ENCODE peak calls at places on chromosomes 7 and 10, in ten cellular contexts. C, G, T, F, U, Q, W, S, Z and P are unnamed samples.

GRCh38 chr7:151814400-151814914 is 62.5 kb downstream of the PRKAG2 start:
- DNase-seq in C (no peak), G (peak), T (no peak), F (no peak), U (peak), Q (no peak), W (no peak), S (no peak), Z (no peak), P (no peak)

GRCh38 chr7:138837627-138838026 is 39.6 kb upstream of the ATP6V0A4 start:
- DNase-seq in C (no peak), G (no peak), T (no peak), F (no peak), U (peak), Q (no peak), W (no peak), S (no peak), Z (no peak), P (no peak)

GRCh38 chr10:70974351-70974901 is 86.1 kb upstream of the PCBD1 start:
- DNase-seq in C (no peak), G (peak), T (peak), F (no peak), U (peak), Q (no peak), W (no peak), S (peak), Z (peak), P (no peak)

GRCh38 chr10:12910835-12911234 is 90.7 kb downstream of the CCDC3 start:
- DNase-seq in C (no peak), G (no peak), T (no peak), F (no peak), U (no peak), Q (no peak), W (no peak), S (no peak), Z (no peak), P (no peak)

GRCh38 chr10:58241346-58241745 is 26.3 kb downstream of the IPMK start:
- DNase-seq in C (no peak), G (no peak), T (no peak), F (no peak), U (peak), Q (no peak), W (no peak), S (no peak), Z (no peak), P (no peak)

GRCh38 chr10:63576501-63576900 is 55.3 kb downstream of the REEP3 start:
- DNase-seq in C (no peak), G (no peak), T (no peak), F (no peak), U (no peak), Q (no peak), W (no peak), S (no peak), Z (no peak), P (no peak)

GRCh38 chr10:62980697-62981495 is 152.2 kb upstream of the NRBF2 start:
- DNase-seq in C (no peak), G (peak), T (no peak), F (no peak), U (no peak), Q (no peak), W (no peak), S (no peak), Z (no peak), P (no peak)

GRCh38 chr7:111835066-111835465 is 272.8 kb upstream of the IMMP2L start:
- DNase-seq in C (no peak), G (no peak), T (no peak), F (no peak), U (peak), Q (no peak), W (no peak), S (peak), Z (no peak), P (no peak)

GRCh38 chr10:89357955-89358354 is 19.9 kb upstream of the IFIT1B start:
- DNase-seq in C (no peak), G (no peak), T (no peak), F (no peak), U (no peak), Q (no peak), W (no peak), S (no peak), Z (no peak), P (no peak)

GRCh38 chr7:84100866-84101265 is 93.7 kb downstream of the SEMA3A start:
- DNase-seq in C (no peak), G (no peak), T (peak), F (no peak), U (peak), Q (no peak), W (no peak), S (no peak), Z (no peak), P (no peak)

GRCh38 chr10:101889256-101890210 is 45.9 kb upstream of the KCNIP2 start:
- DNase-seq in C (peak), G (peak), T (peak), F (peak), U (peak), Q (peak), W (peak), S (peak), Z (no peak), P (peak)

GRCh38 chr10:79074732-79075131 is 6.0 kb downstream of the ZMIZ1 start:
- DNase-seq in C (no peak), G (no peak), T (no peak), F (no peak), U (no peak), Q (no peak), W (no peak), S (no peak), Z (no peak), P (no peak)

GRCh38 chr7:92695308-92696261 is 105.4 kb upstream of the FAM133B start:
- DNase-seq in C (peak), G (peak), T (peak), F (no peak), U (peak), Q (no peak), W (no peak), S (peak), Z (peak), P (no peak)

GRCh38 chr10:13773496-13774170 is 186.9 kb downstream of the PRPF18 start:
- DNase-seq in C (no peak), G (no peak), T (no peak), F (no peak), U (no peak), Q (no peak), W (no peak), S (no peak), Z (no peak), P (no peak)

GRCh38 chr10:102431452-102432124 is 786 bp downstream of the CUEDC2 start:
- DNase-seq in C (no peak), G (no peak), T (no peak), F (no peak), U (no peak), Q (no peak), W (no peak), S (no peak), Z (peak), P (no peak)

GRCh38 chr7:49791089-49791741 is 17.8 kb downstream of the VWC2 start:
- DNase-seq in C (no peak), G (peak), T (peak), F (no peak), U (no peak), Q (no peak), W (no peak), S (no peak), Z (no peak), P (peak)

GRCh38 chr7:46156039-46156438 is 235.0 kb upstream of the IGFBP3 start:
- DNase-seq in C (no peak), G (no peak), T (no peak), F (no peak), U (no peak), Q (no peak), W (no peak), S (no peak), Z (no peak), P (no peak)

GRCh38 chr7:70614237-70614984 is 517.5 kb upstream of the GALNT17 start:
- DNase-seq in C (peak), G (peak), T (no peak), F (peak), U (peak), Q (no peak), W (no peak), S (no peak), Z (no peak), P (no peak)

GRCh38 chr7:78634073-78634472 is 819.4 kb downstream of the MAGI2 start:
- DNase-seq in C (no peak), G (no peak), T (no peak), F (no peak), U (no peak), Q (no peak), W (no peak), S (no peak), Z (no peak), P (no peak)

GRCh38 chr7:134823400-134823799 is 44.0 kb downstream of the CALD1 start:
- DNase-seq in C (no peak), G (no peak), T (no peak), F (no peak), U (peak), Q (no peak), W (no peak), S (peak), Z (no peak), P (no peak)

GRCh38 chr7:32167256-32167655 is 97.0 kb upstream of the PDE1C start:
- DNase-seq in C (no peak), G (no peak), T (no peak), F (no peak), U (peak), Q (no peak), W (no peak), S (no peak), Z (no peak), P (no peak)

GRCh38 chr10:29839826-29840515 is 205.2 kb upstream of the SVIL start:
- DNase-seq in C (no peak), G (peak), T (no peak), F (no peak), U (no peak), Q (no peak), W (no peak), S (no peak), Z (no peak), P (no peak)

GRCh38 chr10:105950410-105950809 is 1214.1 kb downstream of the SORCS1 start:
- DNase-seq in C (no peak), G (peak), T (peak), F (peak), U (peak), Q (no peak), W (no peak), S (no peak), Z (peak), P (peak)

GRCh38 chr7:71140264-71140663 is 8.3 kb downstream of the GALNT17 start:
- DNase-seq in C (no peak), G (no peak), T (no peak), F (no peak), U (no peak), Q (no peak), W (no peak), S (no peak), Z (no peak), P (no peak)

GRCh38 chr10:6612371-6612770 is 32.3 kb upstream of the PRKCQ start:
- DNase-seq in C (no peak), G (no peak), T (no peak), F (no peak), U (no peak), Q (no peak), W (no peak), S (no peak), Z (no peak), P (no peak)

GRCh38 chr7:83984076-83984475 is 210.5 kb downstream of the SEMA3A start:
- DNase-seq in C (no peak), G (no peak), T (no peak), F (no peak), U (peak), Q (no peak), W (no peak), S (no peak), Z (no peak), P (no peak)

GRCh38 chr10:43113201-43113893 is 24.9 kb upstream of the CSGALNACT2 start:
- DNase-seq in C (no peak), G (no peak), T (no peak), F (no peak), U (no peak), Q (no peak), W (no peak), S (no peak), Z (no peak), P (no peak)

GRCh38 chr10:90598513-90598912 is 259.3 kb downstream of the HTR7 start:
- DNase-seq in C (no peak), G (no peak), T (no peak), F (no peak), U (no peak), Q (no peak), W (no peak), S (no peak), Z (no peak), P (no peak)
- TF ChIP-seq CTCF in C (no peak), G (peak), T (no peak), F (no peak), U (no peak), Q (no peak), W (no peak), S (no peak), Z (no peak), P (no peak)

GRCh38 chr10:116030576-116030975 is 242.4 kb downstream of the GFRA1 start:
- DNase-seq in C (no peak), G (no peak), T (no peak), F (no peak), U (no peak), Q (no peak), W (no peak), S (no peak), Z (no peak), P (no peak)

GRCh38 chr10:116029826-116030225 is 243.2 kb downstream of the GFRA1 start:
- DNase-seq in C (no peak), G (no peak), T (no peak), F (no peak), U (no peak), Q (no peak), W (no peak), S (no peak), Z (no peak), P (no peak)

GRCh38 chr10:116024479-116024878 is 248.5 kb downstream of the GFRA1 start:
- DNase-seq in C (no peak), G (no peak), T (no peak), F (no peak), U (no peak), Q (no peak), W (no peak), S (no peak), Z (no peak), P (no peak)

GRCh38 chr10:116027355-116027754 is 245.7 kb downstream of the GFRA1 start:
- DNase-seq in C (no peak), G (no peak), T (no peak), F (no peak), U (no peak), Q (no peak), W (no peak), S (no peak), Z (no peak), P (no peak)

DNA sequence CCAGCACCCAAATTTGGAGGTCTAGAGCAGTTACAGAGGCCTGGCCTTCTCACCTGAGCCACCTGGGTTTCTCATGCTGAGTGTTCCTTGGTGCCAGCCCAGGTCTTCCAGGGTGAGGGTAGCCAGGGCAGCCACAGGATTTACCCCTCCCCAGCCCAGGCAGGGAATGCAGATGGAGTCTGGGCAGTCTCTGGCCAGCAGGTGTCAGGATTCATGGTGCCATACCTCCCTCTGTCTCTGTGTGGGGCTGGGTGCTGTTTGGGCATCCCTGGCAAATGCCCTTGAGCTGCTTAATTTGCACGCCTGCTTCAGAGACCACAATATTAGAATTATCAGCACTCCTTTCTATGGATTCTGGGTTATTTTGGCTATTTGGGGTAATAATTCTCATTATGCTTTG is 246.7 kb downstream of the GFRA1 start:
- DNase-seq in C (no peak), G (peak), T (peak), F (no peak), U (no peak), Q (no peak), W (no peak), S (no peak), Z (no peak), P (no peak)
- TF ChIP-seq CTCF in C (no peak), G (peak), T (no peak), F (no peak), U (no peak), Q (no peak), W (no peak), S (peak), Z (no peak), P (no peak)

GRCh38 chr7:106063039-106063438 is 49.1 kb downstream of the SYPL1 start:
- DNase-seq in C (no peak), G (peak), T (no peak), F (no peak), U (no peak), Q (no peak), W (no peak), S (no peak), Z (no peak), P (no peak)
- TF ChIP-seq CTCF in C (no peak), G (no peak), T (no peak), F (no peak), U (no peak), Q (no peak), W (no peak), S (no peak), Z (no peak), P (no peak)

GRCh38 chr7:99386584-99387238 is 12.2 kb downstream of the ARPC1B start:
- DNase-seq in C (no peak), G (no peak), T (no peak), F (no peak), U (peak), Q (no peak), W (peak), S (no peak), Z (peak), P (no peak)
- TF ChIP-seq CTCF in C (no peak), G (peak), T (peak), F (peak), U (peak), Q (peak), W (peak), S (peak), Z (peak), P (peak)